ENCODE peak calls at places on chromosome 20, in five cellular contexts. One of them, this sample, is unnamed.

GRCh38 chr20:46588532-46589509 is 38.4 kb upstream of the OCSTAMP start:
- DNase-seq in psoas muscle: no peak
- DNase-seq in MG63: no peak
- DNase-seq in astrocyte of the cerebellum: no peak
- DNase-seq in Panc1: no peak
- DNase-seq in this sample: no peak

GRCh38 chr20:59317332-59317731 is 16.9 kb downstream of the EDN3 start:
- DNase-seq in psoas muscle: no peak
- DNase-seq in MG63: no peak
- DNase-seq in astrocyte of the cerebellum: no peak
- DNase-seq in Panc1: no peak
- DNase-seq in this sample: no peak

GRCh38 chr20:56995157-56995556 is 271.3 kb downstream of the BMP7 start:
- DNase-seq in psoas muscle: no peak
- DNase-seq in MG63: no peak
- DNase-seq in astrocyte of the cerebellum: no peak
- DNase-seq in Panc1: no peak
- DNase-seq in this sample: no peak

GRCh38 chr20:61526907-61527306 is 274.8 kb downstream of the CDH4 start:
- DNase-seq in psoas muscle: no peak
- DNase-seq in MG63: no peak
- DNase-seq in astrocyte of the cerebellum: no peak
- DNase-seq in Panc1: no peak
- DNase-seq in this sample: no peak

GRCh38 chr20:10672579-10673127 is 1.1 kb downstream of the JAG1 start:
- DNase-seq in psoas muscle: peak
- DNase-seq in MG63: peak
- DNase-seq in astrocyte of the cerebellum: no peak
- DNase-seq in Panc1: no peak
- DNase-seq in this sample: peak

GRCh38 chr20:46897471-46897870 is 2.8 kb downstream of the EYA2 start:
- DNase-seq in psoas muscle: no peak
- DNase-seq in MG63: peak
- DNase-seq in astrocyte of the cerebellum: no peak
- DNase-seq in Panc1: no peak
- DNase-seq in this sample: no peak

GRCh38 chr20:4152696-4153235 is 137.4 kb upstream of the RNF24 start:
- DNase-seq in psoas muscle: no peak
- DNase-seq in MG63: no peak
- DNase-seq in astrocyte of the cerebellum: no peak
- DNase-seq in Panc1: no peak
- DNase-seq in this sample: no peak

GRCh38 chr20:57651977-57652864 is 32.0 kb upstream of the ZBP1 start:
- DNase-seq in psoas muscle: peak
- DNase-seq in MG63: no peak
- DNase-seq in astrocyte of the cerebellum: no peak
- DNase-seq in Panc1: no peak
- DNase-seq in this sample: no peak

GRCh38 chr20:37194616-37195015 is 15.3 kb upstream of the MROH8 start:
- DNase-seq in psoas muscle: no peak
- DNase-seq in MG63: no peak
- DNase-seq in astrocyte of the cerebellum: no peak
- DNase-seq in Panc1: no peak
- DNase-seq in this sample: peak

GRCh38 chr20:9969626-9970025 is 65.2 kb upstream of the ANKEF1 start:
- DNase-seq in psoas muscle: no peak
- DNase-seq in MG63: no peak
- DNase-seq in astrocyte of the cerebellum: no peak
- DNase-seq in Panc1: no peak
- DNase-seq in this sample: no peak

GRCh38 chr20:41526327-41526726 is 91.8 kb downstream of the CHD6 start:
- DNase-seq in psoas muscle: no peak
- DNase-seq in MG63: no peak
- DNase-seq in astrocyte of the cerebellum: no peak
- DNase-seq in Panc1: no peak
- DNase-seq in this sample: no peak

GRCh38 chr20:16132399-16132798 is 440.8 kb downstream of the KIF16B start:
- DNase-seq in psoas muscle: no peak
- DNase-seq in MG63: no peak
- DNase-seq in astrocyte of the cerebellum: no peak
- DNase-seq in Panc1: no peak
- DNase-seq in this sample: no peak

GRCh38 chr20:40930561-40930960 is 98.1 kb upstream of the TOP1 start:
- DNase-seq in psoas muscle: no peak
- DNase-seq in MG63: no peak
- DNase-seq in astrocyte of the cerebellum: no peak
- DNase-seq in Panc1: no peak
- DNase-seq in this sample: no peak

GRCh38 chr20:13105071-13105470 is 96.3 kb downstream of the SPTLC3 start:
- DNase-seq in psoas muscle: no peak
- DNase-seq in MG63: no peak
- DNase-seq in astrocyte of the cerebellum: no peak
- DNase-seq in Panc1: no peak
- DNase-seq in this sample: no peak

GRCh38 chr20:51411867-51412266 is 130.7 kb downstream of the NFATC2 start:
- DNase-seq in psoas muscle: no peak
- DNase-seq in MG63: no peak
- DNase-seq in astrocyte of the cerebellum: no peak
- DNase-seq in Panc1: no peak
- DNase-seq in this sample: no peak

GRCh38 chr20:41717464-41717863 is 99.3 kb upstream of the CHD6 start:
- DNase-seq in psoas muscle: no peak
- DNase-seq in MG63: peak
- DNase-seq in astrocyte of the cerebellum: no peak
- DNase-seq in Panc1: no peak
- DNase-seq in this sample: no peak

GRCh38 chr20:53069121-53069520 is 97.0 kb downstream of the TSHZ2 start:
- DNase-seq in psoas muscle: no peak
- DNase-seq in MG63: no peak
- DNase-seq in astrocyte of the cerebellum: no peak
- DNase-seq in Panc1: no peak
- DNase-seq in this sample: no peak

GRCh38 chr20:40493071-40493470 is 196.0 kb downstream of the MAFB start:
- DNase-seq in psoas muscle: peak
- DNase-seq in MG63: peak
- DNase-seq in astrocyte of the cerebellum: peak
- DNase-seq in Panc1: no peak
- DNase-seq in this sample: no peak

GRCh38 chr20:50819344-50819743 is 24.5 kb downstream of the BCAS4 start:
- DNase-seq in psoas muscle: no peak
- DNase-seq in MG63: no peak
- DNase-seq in astrocyte of the cerebellum: no peak
- DNase-seq in Panc1: no peak
- DNase-seq in this sample: no peak

GRCh38 chr20:51326241-51326819 is 216.2 kb downstream of the NFATC2 start:
- DNase-seq in psoas muscle: no peak
- DNase-seq in MG63: no peak
- DNase-seq in astrocyte of the cerebellum: no peak
- DNase-seq in Panc1: no peak
- DNase-seq in this sample: no peak

GRCh38 chr20:37494796-37495195 is 26.3 kb upstream of the NNAT start:
- DNase-seq in psoas muscle: no peak
- DNase-seq in MG63: no peak
- DNase-seq in astrocyte of the cerebellum: no peak
- DNase-seq in Panc1: no peak
- DNase-seq in this sample: no peak

GRCh38 chr20:18805881-18806280 is 7.7 kb upstream of the SCP2D1 start:
- DNase-seq in psoas muscle: no peak
- DNase-seq in MG63: no peak
- DNase-seq in astrocyte of the cerebellum: no peak
- DNase-seq in Panc1: no peak
- DNase-seq in this sample: no peak

GRCh38 chr20:24804481-24805206 is 144.4 kb upstream of the CST7 start:
- DNase-seq in psoas muscle: peak
- DNase-seq in MG63: no peak
- DNase-seq in astrocyte of the cerebellum: no peak
- DNase-seq in Panc1: no peak
- DNase-seq in this sample: no peak

GRCh38 chr20:1588869-1589460 is 30.8 kb downstream of the SIRPB1 start:
- DNase-seq in psoas muscle: no peak
- DNase-seq in MG63: no peak
- DNase-seq in astrocyte of the cerebellum: no peak
- DNase-seq in Panc1: no peak
- DNase-seq in this sample: no peak
- H3K4me3 ChIP-seq in psoas muscle: no peak
- H3K4me3 ChIP-seq in MG63: no peak
- H3K4me3 ChIP-seq in astrocyte of the cerebellum: no peak
- H3K4me3 ChIP-seq in Panc1: no peak
- H3K4me3 ChIP-seq in this sample: no peak

GRCh38 chr20:2801459-2801728 is 967 bp upstream of the CPXM1 start:
- DNase-seq in psoas muscle: no peak
- DNase-seq in MG63: no peak
- DNase-seq in astrocyte of the cerebellum: no peak
- DNase-seq in Panc1: no peak
- DNase-seq in this sample: no peak
- H3K4me3 ChIP-seq in psoas muscle: no peak
- H3K4me3 ChIP-seq in MG63: no peak
- H3K4me3 ChIP-seq in astrocyte of the cerebellum: no peak
- H3K4me3 ChIP-seq in Panc1: no peak
- H3K4me3 ChIP-seq in this sample: peak

GRCh38 chr20:45470262-45470931 is 844 bp downstream of the WFDC2 start:
- DNase-seq in psoas muscle: peak
- DNase-seq in MG63: peak
- DNase-seq in astrocyte of the cerebellum: no peak
- DNase-seq in Panc1: no peak
- DNase-seq in this sample: no peak
- H3K4me3 ChIP-seq in psoas muscle: peak
- H3K4me3 ChIP-seq in MG63: peak
- H3K4me3 ChIP-seq in astrocyte of the cerebellum: peak
- H3K4me3 ChIP-seq in Panc1: peak
- H3K4me3 ChIP-seq in this sample: peak

DNA sequence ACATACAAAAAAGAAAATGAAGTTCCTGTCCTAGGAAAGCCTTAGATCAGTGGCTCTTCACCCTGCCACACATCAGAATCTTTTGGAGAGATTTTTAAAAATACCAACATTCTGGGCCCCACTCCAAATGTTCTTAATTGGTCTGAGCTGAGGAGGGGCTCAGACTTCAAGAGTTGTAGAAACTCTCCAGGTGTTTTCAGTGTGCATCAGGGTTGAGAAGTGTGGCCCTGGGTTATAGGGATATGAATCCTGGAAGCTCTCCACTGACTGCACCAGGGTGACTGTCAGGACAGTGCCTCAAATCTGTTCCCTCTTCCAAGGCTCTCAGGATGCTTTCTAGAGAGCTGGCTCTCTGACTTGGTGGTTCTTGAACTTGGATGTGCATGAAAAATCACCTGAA is 5.5 kb upstream of the MYLK2 start:
- DNase-seq in psoas muscle: no peak
- DNase-seq in MG63: no peak
- DNase-seq in astrocyte of the cerebellum: no peak
- DNase-seq in Panc1: no peak
- DNase-seq in this sample: no peak
- H3K4me3 ChIP-seq in psoas muscle: no peak
- H3K4me3 ChIP-seq in MG63: no peak
- H3K4me3 ChIP-seq in astrocyte of the cerebellum: no peak
- H3K4me3 ChIP-seq in Panc1: no peak
- H3K4me3 ChIP-seq in this sample: no peak